ENCODE peak calls at places on chromosomes 13 and 19, in six cellular contexts. One of them, this sample, is unnamed.

GRCh38 chr13:51534075-51534817 is 50.0 kb upstream of the WDFY2 start:
- DNase-seq in sigmoid colon: no peak
- DNase-seq in substantia nigra: no peak
- DNase-seq in CD4-positive, alpha-beta T cell: no peak
- DNase-seq in neuronal stem cell: no peak
- DNase-seq in ascending aorta: peak
- DNase-seq in this sample: no peak

GRCh38 chr13:108225440-108225839 is 7.2 kb downstream of the ABHD13 start:
- DNase-seq in ascending aorta: no peak
- DNase-seq in neuronal stem cell: no peak
- DNase-seq in sigmoid colon: no peak
- DNase-seq in CD4-positive, alpha-beta T cell: no peak
- DNase-seq in substantia nigra: no peak
- DNase-seq in this sample: no peak

GRCh38 chr13:76663941-76664340 is 222.3 kb downstream of the KCTD12 start:
- DNase-seq in substantia nigra: no peak
- DNase-seq in CD4-positive, alpha-beta T cell: no peak
- DNase-seq in sigmoid colon: no peak
- DNase-seq in neuronal stem cell: no peak
- DNase-seq in ascending aorta: no peak
- DNase-seq in this sample: no peak

GRCh38 chr19:2552859-2553258 is 76.9 kb downstream of the GADD45B start:
- DNase-seq in neuronal stem cell: no peak
- DNase-seq in CD4-positive, alpha-beta T cell: peak
- DNase-seq in ascending aorta: no peak
- DNase-seq in substantia nigra: no peak
- DNase-seq in sigmoid colon: peak
- DNase-seq in this sample: peak

GRCh38 chr13:66809496-66809895 is 420.6 kb downstream of the PCDH9 start:
- DNase-seq in ascending aorta: no peak
- DNase-seq in neuronal stem cell: no peak
- DNase-seq in substantia nigra: no peak
- DNase-seq in CD4-positive, alpha-beta T cell: no peak
- DNase-seq in sigmoid colon: no peak
- DNase-seq in this sample: no peak

GRCh38 chr13:39603424-39603947 is 493 bp upstream of the LHFPL6 start:
- DNase-seq in sigmoid colon: no peak
- DNase-seq in substantia nigra: no peak
- DNase-seq in CD4-positive, alpha-beta T cell: no peak
- DNase-seq in neuronal stem cell: no peak
- DNase-seq in ascending aorta: no peak
- DNase-seq in this sample: peak

GRCh38 chr13:102700088-102701031 is 5.5 kb upstream of the METTL21C start:
- DNase-seq in CD4-positive, alpha-beta T cell: no peak
- DNase-seq in ascending aorta: no peak
- DNase-seq in substantia nigra: no peak
- DNase-seq in neuronal stem cell: no peak
- DNase-seq in sigmoid colon: no peak
- DNase-seq in this sample: no peak

GRCh38 chr13:79724348-79725103 is 243.6 kb downstream of the NDFIP2 start:
- DNase-seq in neuronal stem cell: no peak
- DNase-seq in substantia nigra: no peak
- DNase-seq in sigmoid colon: no peak
- DNase-seq in CD4-positive, alpha-beta T cell: no peak
- DNase-seq in ascending aorta: no peak
- DNase-seq in this sample: no peak

GRCh38 chr13:101727118-101727517 is 274.6 kb downstream of the ITGBL1 start:
- DNase-seq in neuronal stem cell: no peak
- DNase-seq in CD4-positive, alpha-beta T cell: no peak
- DNase-seq in sigmoid colon: no peak
- DNase-seq in substantia nigra: no peak
- DNase-seq in ascending aorta: no peak
- DNase-seq in this sample: no peak

GRCh38 chr13:76864259-76864658 is 21.9 kb downstream of the KCTD12 start:
- DNase-seq in CD4-positive, alpha-beta T cell: no peak
- DNase-seq in substantia nigra: no peak
- DNase-seq in sigmoid colon: no peak
- DNase-seq in neuronal stem cell: no peak
- DNase-seq in ascending aorta: no peak
- DNase-seq in this sample: no peak

GRCh38 chr19:19817357-19817756 is 4.2 kb downstream of the ZNF506 start:
- DNase-seq in substantia nigra: no peak
- DNase-seq in ascending aorta: no peak
- DNase-seq in neuronal stem cell: no peak
- DNase-seq in sigmoid colon: no peak
- DNase-seq in CD4-positive, alpha-beta T cell: peak
- DNase-seq in this sample: no peak

GRCh38 chr13:50387124-50387581 is 371.9 kb downstream of the KCNRG start:
- DNase-seq in substantia nigra: no peak
- DNase-seq in sigmoid colon: no peak
- DNase-seq in CD4-positive, alpha-beta T cell: peak
- DNase-seq in ascending aorta: peak
- DNase-seq in neuronal stem cell: peak
- DNase-seq in this sample: no peak

GRCh38 chr19:11064831-11065303 is 24.4 kb upstream of the LDLR start:
- DNase-seq in ascending aorta: no peak
- DNase-seq in neuronal stem cell: no peak
- DNase-seq in substantia nigra: no peak
- DNase-seq in CD4-positive, alpha-beta T cell: no peak
- DNase-seq in sigmoid colon: no peak
- DNase-seq in this sample: no peak

GRCh38 chr19:38741670-38742069 is 2.6 kb downstream of the CAPN12 start:
- DNase-seq in substantia nigra: no peak
- DNase-seq in ascending aorta: no peak
- DNase-seq in neuronal stem cell: no peak
- DNase-seq in CD4-positive, alpha-beta T cell: no peak
- DNase-seq in sigmoid colon: no peak
- DNase-seq in this sample: no peak

GRCh38 chr13:44664308-44664707 is 88.2 kb upstream of the TSC22D1 start:
- DNase-seq in CD4-positive, alpha-beta T cell: no peak
- DNase-seq in sigmoid colon: no peak
- DNase-seq in substantia nigra: no peak
- DNase-seq in neuronal stem cell: no peak
- DNase-seq in ascending aorta: no peak
- DNase-seq in this sample: no peak

GRCh38 chr13:41465215-41465907 is 8.0 kb downstream of the RGCC start:
- DNase-seq in ascending aorta: peak
- DNase-seq in neuronal stem cell: no peak
- DNase-seq in substantia nigra: no peak
- DNase-seq in CD4-positive, alpha-beta T cell: peak
- DNase-seq in sigmoid colon: no peak
- DNase-seq in this sample: no peak

GRCh38 chr13:40430234-40430633 is 236.2 kb downstream of the FOXO1 start:
- DNase-seq in substantia nigra: no peak
- DNase-seq in sigmoid colon: peak
- DNase-seq in neuronal stem cell: no peak
- DNase-seq in CD4-positive, alpha-beta T cell: no peak
- DNase-seq in ascending aorta: no peak
- DNase-seq in this sample: no peak

GRCh38 chr13:23794267-23795161 is 94.7 kb downstream of the MIPEP start:
- DNase-seq in CD4-positive, alpha-beta T cell: no peak
- DNase-seq in sigmoid colon: no peak
- DNase-seq in ascending aorta: no peak
- DNase-seq in substantia nigra: no peak
- DNase-seq in neuronal stem cell: no peak
- DNase-seq in this sample: no peak

GRCh38 chr13:39530996-39531395 is 72.0 kb downstream of the LHFPL6 start:
- DNase-seq in ascending aorta: no peak
- DNase-seq in CD4-positive, alpha-beta T cell: no peak
- DNase-seq in neuronal stem cell: no peak
- DNase-seq in substantia nigra: no peak
- DNase-seq in sigmoid colon: no peak
- DNase-seq in this sample: no peak

GRCh38 chr13:40194204-40194806 is 472.1 kb downstream of the FOXO1 start:
- DNase-seq in neuronal stem cell: no peak
- DNase-seq in sigmoid colon: no peak
- DNase-seq in substantia nigra: no peak
- DNase-seq in ascending aorta: no peak
- DNase-seq in CD4-positive, alpha-beta T cell: no peak
- DNase-seq in this sample: no peak

GRCh38 chr19:32868206-32868950 is 1.2 kb downstream of the SLC7A9 start:
- DNase-seq in neuronal stem cell: no peak
- DNase-seq in ascending aorta: no peak
- DNase-seq in substantia nigra: no peak
- DNase-seq in sigmoid colon: no peak
- DNase-seq in CD4-positive, alpha-beta T cell: no peak
- DNase-seq in this sample: no peak

GRCh38 chr13:67643656-67644055 is 413.5 kb upstream of the PCDH9 start:
- DNase-seq in sigmoid colon: no peak
- DNase-seq in substantia nigra: no peak
- DNase-seq in neuronal stem cell: no peak
- DNase-seq in ascending aorta: no peak
- DNase-seq in CD4-positive, alpha-beta T cell: no peak
- DNase-seq in this sample: no peak

GRCh38 chr13:113623491-113624234 is 34.3 kb downstream of the ATP4B start:
- DNase-seq in neuronal stem cell: no peak
- DNase-seq in substantia nigra: no peak
- DNase-seq in CD4-positive, alpha-beta T cell: no peak
- DNase-seq in sigmoid colon: peak
- DNase-seq in ascending aorta: no peak
- DNase-seq in this sample: peak

GRCh38 chr19:4368128-4368820 is 24.9 kb downstream of the MPND start:
- DNase-seq in neuronal stem cell: no peak
- DNase-seq in ascending aorta: no peak
- DNase-seq in substantia nigra: no peak
- DNase-seq in CD4-positive, alpha-beta T cell: no peak
- DNase-seq in sigmoid colon: no peak
- DNase-seq in this sample: no peak
- H3K27ac ChIP-seq in neuronal stem cell: no peak
- H3K27ac ChIP-seq in ascending aorta: peak
- H3K27ac ChIP-seq in substantia nigra: no peak
- H3K27ac ChIP-seq in CD4-positive, alpha-beta T cell: peak
- H3K27ac ChIP-seq in sigmoid colon: peak
- H3K27ac ChIP-seq in this sample: no peak

DNA sequence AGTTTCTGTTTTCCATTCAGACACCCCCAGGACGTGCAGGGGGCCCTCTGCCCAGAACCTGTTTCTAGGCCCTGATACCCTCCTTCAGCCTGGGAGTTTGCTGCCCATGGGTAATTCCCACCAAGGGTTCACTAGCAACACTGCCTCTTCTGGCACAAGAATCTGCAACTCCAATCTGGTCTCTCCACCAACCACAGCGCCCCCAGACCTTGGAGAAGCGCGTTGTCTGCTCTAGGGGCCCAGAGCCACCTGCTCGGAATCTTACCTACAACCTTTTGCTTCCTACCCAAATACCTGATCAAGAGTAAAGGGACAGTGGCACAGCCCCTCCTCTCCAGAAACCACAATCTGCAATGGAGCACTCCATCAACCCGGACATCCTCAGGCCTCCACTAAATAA is 763 bp downstream of the ZNF180 start:
- DNase-seq in ascending aorta: no peak
- DNase-seq in neuronal stem cell: no peak
- DNase-seq in substantia nigra: no peak
- DNase-seq in sigmoid colon: no peak
- DNase-seq in CD4-positive, alpha-beta T cell: no peak
- DNase-seq in this sample: no peak
- H3K27ac ChIP-seq in ascending aorta: no peak
- H3K27ac ChIP-seq in neuronal stem cell: peak
- H3K27ac ChIP-seq in substantia nigra: peak
- H3K27ac ChIP-seq in sigmoid colon: no peak
- H3K27ac ChIP-seq in CD4-positive, alpha-beta T cell: no peak
- H3K27ac ChIP-seq in this sample: no peak

GRCh38 chr13:19573072-19573716 is 11.9 kb upstream of the TPTE2 start:
- DNase-seq in ascending aorta: no peak
- DNase-seq in substantia nigra: no peak
- DNase-seq in sigmoid colon: no peak
- DNase-seq in CD4-positive, alpha-beta T cell: no peak
- DNase-seq in neuronal stem cell: no peak
- DNase-seq in this sample: no peak

GRCh38 chr13:19575230-19575629 is 13.9 kb upstream of the TPTE2 start:
- DNase-seq in neuronal stem cell: no peak
- DNase-seq in CD4-positive, alpha-beta T cell: no peak
- DNase-seq in substantia nigra: no peak
- DNase-seq in ascending aorta: no peak
- DNase-seq in sigmoid colon: no peak
- DNase-seq in this sample: no peak

GRCh38 chr13:19567820-19568534 is 6.6 kb upstream of the TPTE2 start:
- DNase-seq in ascending aorta: no peak
- DNase-seq in CD4-positive, alpha-beta T cell: no peak
- DNase-seq in substantia nigra: no peak
- DNase-seq in sigmoid colon: no peak
- DNase-seq in neuronal stem cell: no peak
- DNase-seq in this sample: no peak

DNA sequence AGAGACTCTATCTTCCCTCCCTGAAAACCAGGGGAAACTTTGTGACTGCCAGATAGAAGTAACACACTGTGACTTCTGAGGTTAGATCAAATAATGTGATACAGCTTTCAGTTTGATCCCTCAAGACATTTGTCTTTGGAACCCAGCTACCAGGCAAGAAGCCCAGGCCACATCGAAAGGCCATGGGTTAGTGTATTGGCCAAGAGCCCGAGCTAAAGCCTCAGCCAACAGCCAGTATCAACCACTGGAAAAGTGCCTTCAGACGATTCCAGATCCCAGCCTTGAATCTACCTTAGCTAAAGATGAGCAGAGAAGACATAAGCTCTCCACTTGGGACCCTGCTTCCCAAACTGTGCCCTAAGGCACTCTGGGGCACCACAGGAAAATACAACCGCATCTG is 10.9 kb upstream of the TPTE2 start:
- DNase-seq in CD4-positive, alpha-beta T cell: no peak
- DNase-seq in ascending aorta: no peak
- DNase-seq in substantia nigra: no peak
- DNase-seq in sigmoid colon: no peak
- DNase-seq in neuronal stem cell: no peak
- DNase-seq in this sample: no peak
- H3K27ac ChIP-seq in CD4-positive, alpha-beta T cell: no peak
- H3K27ac ChIP-seq in ascending aorta: no peak
- H3K27ac ChIP-seq in substantia nigra: no peak
- H3K27ac ChIP-seq in sigmoid colon: no peak
- H3K27ac ChIP-seq in neuronal stem cell: no peak
- H3K27ac ChIP-seq in this sample: no peak

GRCh38 chr19:16898306-16899015 is 9.7 kb downstream of the F2RL3 start:
- DNase-seq in ascending aorta: no peak
- DNase-seq in sigmoid colon: no peak
- DNase-seq in CD4-positive, alpha-beta T cell: no peak
- DNase-seq in neuronal stem cell: no peak
- DNase-seq in substantia nigra: no peak
- DNase-seq in this sample: no peak

GRCh38 chr19:16899566-16900075 is 10.8 kb downstream of the F2RL3 start:
- DNase-seq in CD4-positive, alpha-beta T cell: no peak
- DNase-seq in sigmoid colon: no peak
- DNase-seq in ascending aorta: no peak
- DNase-seq in neuronal stem cell: no peak
- DNase-seq in substantia nigra: no peak
- DNase-seq in this sample: peak

GRCh38 chr19:16896098-16896912 is 7.5 kb downstream of the F2RL3 start:
- DNase-seq in ascending aorta: no peak
- DNase-seq in substantia nigra: no peak
- DNase-seq in CD4-positive, alpha-beta T cell: no peak
- DNase-seq in neuronal stem cell: peak
- DNase-seq in sigmoid colon: no peak
- DNase-seq in this sample: no peak

GRCh38 chr19:16896913-16897571 is 8.2 kb downstream of the F2RL3 start:
- DNase-seq in neuronal stem cell: peak
- DNase-seq in ascending aorta: peak
- DNase-seq in sigmoid colon: peak
- DNase-seq in CD4-positive, alpha-beta T cell: peak
- DNase-seq in substantia nigra: peak
- DNase-seq in this sample: peak

GRCh38 chr19:16897572-16898056 is 8.8 kb downstream of the F2RL3 start:
- DNase-seq in substantia nigra: no peak
- DNase-seq in ascending aorta: no peak
- DNase-seq in CD4-positive, alpha-beta T cell: no peak
- DNase-seq in neuronal stem cell: no peak
- DNase-seq in sigmoid colon: no peak
- DNase-seq in this sample: peak
- H3K27ac ChIP-seq in substantia nigra: no peak
- H3K27ac ChIP-seq in ascending aorta: peak
- H3K27ac ChIP-seq in CD4-positive, alpha-beta T cell: no peak
- H3K27ac ChIP-seq in neuronal stem cell: no peak
- H3K27ac ChIP-seq in sigmoid colon: peak
- H3K27ac ChIP-seq in this sample: no peak

This sample was measured in SJSA1.